ENCODE peak calls at places on chromosomes 3 and 15, in nine cellular contexts. L is GM20000, C is progenitor cell of endocrine pancreas, O is body of pancreas, J is astrocyte, G is suprapubic skin, H is RWPE1, U is pancreas, X is HFFc6. Z is an unnamed sample.

GRCh38 chr15:57797608-57798267 is 91.2 kb downstream of the POLR2M start:
- DNase-seq in L (no peak), C (no peak), O (no peak), J (no peak), G (no peak), H (no peak), U (no peak), X (no peak), Z (no peak)

GRCh38 chr3:152909180-152909883 is 74.4 kb downstream of the P2RY1 start:
- DNase-seq in L (no peak), C (no peak), O (peak; percentile 27), J (peak; percentile 30), G (no peak), H (no peak), U (no peak), X (no peak), Z (no peak)

GRCh38 chr3:50112462-50112861 is 23.7 kb downstream of the RBM5 start:
- DNase-seq in L (no peak), C (no peak), O (peak; percentile 36), J (no peak), G (peak; percentile 27), H (no peak), U (no peak), X (no peak), Z (no peak)

GRCh38 chr15:36254446-36254845 is 325.0 kb upstream of the CDIN1 start:
- DNase-seq in L (no peak), C (no peak), O (no peak), J (no peak), G (no peak), H (no peak), U (no peak), X (no peak), Z (no peak)

GRCh38 chr15:70226337-70226980 is 128.7 kb upstream of the TLE3 start:
- DNase-seq in L (no peak), C (no peak), O (no peak), J (no peak), G (no peak), H (no peak), U (no peak), X (no peak), Z (no peak)

GRCh38 chr15:42974202-42974862 is 53.8 kb upstream of the TTBK2 start:
- DNase-seq in L (no peak), C (no peak), O (no peak), J (no peak), G (no peak), H (no peak), U (no peak), X (no peak), Z (no peak)

GRCh38 chr3:193554790-193555189 is at the start of gene ATP13A4:
- DNase-seq in L (no peak), C (peak; percentile 16), O (peak; percentile 50), J (no peak), G (no peak), H (no peak), U (peak; percentile 54), X (no peak), Z (no peak)

GRCh38 chr3:48927928-48928327 is 9.3 kb downstream of the ARIH2 start:
- DNase-seq in L (no peak), C (no peak), O (no peak), J (no peak), G (no peak), H (no peak), U (no peak), X (no peak), Z (no peak)

DNA sequence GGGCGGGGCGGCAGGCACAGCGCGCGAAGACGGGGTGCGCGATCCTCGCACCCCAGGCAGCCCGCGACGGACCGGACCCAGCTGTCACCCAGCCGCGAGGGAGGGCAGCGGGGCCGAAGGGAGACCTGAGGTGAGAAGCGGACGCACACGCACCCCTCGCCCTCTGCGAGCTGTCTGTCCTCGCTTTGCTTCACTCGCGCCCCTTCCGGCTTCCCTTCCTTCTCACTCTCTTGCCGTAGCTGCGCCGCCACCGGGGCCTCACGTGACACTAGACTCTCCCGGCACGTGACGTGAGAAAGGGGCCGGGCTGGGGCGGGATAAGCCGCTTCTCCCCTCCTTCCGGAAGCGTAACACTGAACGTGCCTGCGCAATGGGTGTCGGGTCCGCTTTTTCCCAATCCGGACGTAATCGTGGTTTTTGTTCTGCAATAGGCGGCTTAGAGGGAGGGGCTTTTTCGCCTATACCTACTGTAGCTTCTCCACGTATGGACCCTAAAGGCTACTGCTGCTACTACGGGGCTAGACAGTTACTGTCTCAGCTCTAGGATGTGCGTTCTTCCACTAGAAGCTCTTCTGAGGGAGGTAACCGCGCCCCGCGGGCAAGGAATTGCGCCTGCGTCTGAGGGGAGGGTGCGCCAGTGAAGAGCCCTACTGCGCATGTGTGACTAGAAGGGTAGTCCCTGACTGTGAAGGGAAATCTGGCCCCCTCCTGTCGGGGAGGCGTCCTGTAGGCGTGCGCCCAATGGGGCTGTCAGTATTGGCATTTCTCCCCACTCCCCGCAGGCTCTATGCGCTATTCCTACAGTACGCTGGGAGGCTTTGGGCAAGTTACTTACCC is at the start of the genes ATG3 and SLC35A5:
- DNase-seq in L (peak; percentile 94), C (peak; percentile 95), O (peak; percentile 98), J (peak; percentile 96), G (peak; percentile 100), H (peak; percentile 98), U (peak; percentile 99), X (peak; percentile 98), Z (peak; percentile 99)
- TF ChIP-seq CTCF in L (no peak), C (peak; percentile 9), O (no peak), J (no peak), G (no peak), H (no peak), U (no peak), X (no peak), Z (no peak)

GRCh38 chr3:15973930-15974329 is 176.2 kb upstream of the ANKRD28 start:
- DNase-seq in L (no peak), C (no peak), O (no peak), J (no peak), G (no peak), H (no peak), U (no peak), X (no peak), Z (no peak)

GRCh38 chr3:15977089-15977488 is 179.3 kb upstream of the ANKRD28 start:
- DNase-seq in L (no peak), C (no peak), O (no peak), J (no peak), G (no peak), H (no peak), U (no peak), X (no peak), Z (no peak)

GRCh38 chr3:15976524-15976923 is 178.7 kb upstream of the ANKRD28 start:
- DNase-seq in L (no peak), C (no peak), O (no peak), J (no peak), G (no peak), H (no peak), U (no peak), X (no peak), Z (no peak)

GRCh38 chr3:15973414-15973813 is 175.6 kb upstream of the ANKRD28 start:
- DNase-seq in L (no peak), C (no peak), O (no peak), J (no peak), G (no peak), H (no peak), U (no peak), X (no peak), Z (no peak)

DNA sequence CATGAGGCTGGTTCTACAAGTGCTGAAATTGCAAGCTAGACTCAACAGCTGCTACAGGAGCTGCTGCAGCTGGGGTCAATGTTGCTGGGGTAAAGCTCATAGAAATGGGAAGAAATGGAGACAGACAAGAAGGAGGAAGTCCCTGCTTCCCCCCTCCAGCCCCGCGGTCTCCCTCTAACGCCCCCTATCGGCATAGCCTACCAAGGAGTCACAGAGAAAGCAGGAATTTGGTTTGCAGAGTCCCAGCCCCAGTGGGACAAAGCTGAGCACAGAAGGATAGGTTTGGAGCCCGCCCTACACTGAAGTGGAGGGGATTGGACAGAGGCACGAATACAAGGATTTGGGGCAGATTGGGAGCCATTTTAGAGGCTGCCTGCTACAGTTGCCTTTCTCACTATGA is 176.9 kb upstream of the ANKRD28 start:
- DNase-seq in L (no peak), C (no peak), O (no peak), J (no peak), G (no peak), H (no peak), U (no peak), X (no peak), Z (peak; percentile 7)
- TF ChIP-seq CTCF in L (no peak), C (peak; percentile 21), O (no peak), J (no peak), G (no peak), H (no peak), U (no peak), X (peak; percentile 30), Z (peak; percentile 26)

DNA sequence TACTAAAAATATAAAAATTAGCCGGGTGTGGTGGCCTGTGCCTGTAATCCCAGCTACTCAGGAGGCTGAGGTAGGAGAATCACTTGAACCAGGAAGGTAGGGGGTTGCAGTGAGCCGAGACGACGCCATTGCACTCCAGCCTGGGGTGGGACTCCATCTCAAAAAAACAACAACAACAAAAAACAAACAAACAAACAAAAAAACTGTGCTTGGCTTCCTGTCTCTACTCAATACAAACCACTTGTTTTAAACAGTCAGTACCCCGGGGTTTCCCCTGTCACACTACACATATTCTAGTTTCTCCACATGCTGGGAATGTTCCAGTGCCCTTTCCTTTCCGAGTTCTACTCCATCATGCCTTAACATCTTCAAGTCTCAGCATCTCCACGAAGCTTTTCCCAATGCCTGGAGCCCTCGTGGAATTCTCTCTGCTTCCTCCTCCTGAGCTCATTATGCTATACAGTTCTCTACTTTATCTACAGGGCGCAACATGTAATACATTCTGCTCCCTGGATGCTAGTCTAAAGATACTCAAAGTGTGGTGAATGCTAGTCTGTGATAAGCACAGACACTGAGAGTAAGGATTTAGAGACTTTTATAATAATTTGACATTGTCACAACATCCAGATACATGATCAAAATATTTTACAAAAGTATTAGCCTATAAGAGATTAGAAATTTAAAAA is 7.8 kb downstream of the EMC3 start:
- DNase-seq in L (no peak), C (no peak), O (no peak), J (no peak), G (no peak), H (no peak), U (no peak), X (no peak), Z (no peak)
- TF ChIP-seq CTCF in L (no peak), C (no peak), O (no peak), J (no peak), G (no peak), H (no peak), U (no peak), X (no peak), Z (no peak)

GRCh38 chr3:128621234-128621633 is 29.4 kb downstream of the RPN1 start:
- DNase-seq in L (no peak), C (no peak), O (no peak), J (no peak), G (no peak), H (no peak), U (no peak), X (no peak), Z (no peak)

GRCh38 chr3:128621931-128622330 is 28.7 kb downstream of the RPN1 start:
- DNase-seq in L (no peak), C (no peak), O (no peak), J (no peak), G (no peak), H (no peak), U (no peak), X (no peak), Z (no peak)

GRCh38 chr3:128619146-128619890 is 31.3 kb downstream of the RPN1 start:
- DNase-seq in L (no peak), C (no peak), O (no peak), J (peak; percentile 62), G (no peak), H (peak; percentile 63), U (no peak), X (peak; percentile 90), Z (no peak)

GRCh38 chr3:128618398-128618726 is 32.3 kb downstream of the RPN1 start:
- DNase-seq in L (no peak), C (no peak), O (no peak), J (no peak), G (no peak), H (no peak), U (no peak), X (no peak), Z (no peak)

GRCh38 chr3:128620268-128620691 is 30.3 kb downstream of the RPN1 start:
- DNase-seq in L (no peak), C (no peak), O (no peak), J (no peak), G (no peak), H (no peak), U (no peak), X (no peak), Z (no peak)
- TF ChIP-seq CTCF in L (no peak), C (peak; percentile 18), O (no peak), J (no peak), G (no peak), H (no peak), U (no peak), X (peak; percentile 48), Z (no peak)

Z was measured in GM12865.